ENCODE peak calls at places on chromosome 11, in four cellular contexts. L is HCT116, X is H1, F is K562. H is an unnamed sample.
A peak's percentile ranks its signal among the peaks of the same experiment; 100 is the strongest.

GRCh38 chr11:17917556-17917955 is 95.3 kb downstream of the SERGEF start:
- DNase-seq in L (no peak), X (no peak), F (no peak), H (no peak)

GRCh38 chr11:125514336-125515101 is 18.5 kb upstream of the FEZ1 start:
- DNase-seq in L (no peak), X (no peak), F (no peak), H (no peak)

GRCh38 chr11:6531267-6531752 is 34.2 kb downstream of the DNHD1 start:
- DNase-seq in L (peak; percentile 45), X (no peak), F (peak; percentile 66), H (peak; percentile 31)

GRCh38 chr11:67539588-67539987 is 16.3 kb upstream of the CABP2 start:
- DNase-seq in L (no peak), X (no peak), F (peak; percentile 62), H (peak; percentile 25)

GRCh38 chr11:66022401-66023185 is 3.7 kb downstream of the CATSPER1 start:
- DNase-seq in L (no peak), X (peak; percentile 49), F (peak; percentile 87), H (peak; percentile 45)

GRCh38 chr11:86388198-86388597 is 13.5 kb downstream of the CCDC81 start:
- DNase-seq in L (no peak), X (no peak), F (no peak), H (no peak)

GRCh38 chr11:927871-928270 is 2.2 kb downstream of the AP2A2 start:
- DNase-seq in L (no peak), X (no peak), F (no peak), H (no peak)

GRCh38 chr11:121692236-121692635 is 239.5 kb upstream of the SORL1-AS1 start:
- DNase-seq in L (no peak), X (no peak), F (no peak), H (peak; percentile 84)

GRCh38 chr11:66316849-66317251 is at the start of gene CD248:
- DNase-seq in L (no peak), X (no peak), F (no peak), H (no peak)

GRCh38 chr11:27770576-27770975 is 70.3 kb upstream of the BDNF start:
- DNase-seq in L (peak; percentile 74), X (no peak), F (no peak), H (no peak)

GRCh38 chr11:93939084-93939780 is 81.9 kb upstream of the HEPHL1 start:
- DNase-seq in L (no peak), X (no peak), F (no peak), H (no peak)

GRCh38 chr11:76602431-76602861 is 68.1 kb downstream of the LRRC32 start:
- DNase-seq in L (no peak), X (no peak), F (no peak), H (no peak)

GRCh38 chr11:36403661-36404060 is 106.4 kb downstream of the TRAF6 start:
- DNase-seq in L (no peak), X (no peak), F (no peak), H (no peak)

GRCh38 chr11:101915811-101916291 is 471 bp downstream of the ANGPTL5 start:
- DNase-seq in L (no peak), X (no peak), F (no peak), H (no peak)

GRCh38 chr11:77530879-77531278 is 57.0 kb upstream of the PAK1 start:
- DNase-seq in L (no peak), X (no peak), F (no peak), H (no peak)

GRCh38 chr11:134499990-134500389 is 87.9 kb upstream of the B3GAT1 start:
- DNase-seq in L (no peak), X (no peak), F (no peak), H (no peak)

GRCh38 chr11:707817-708420 is 1.9 kb downstream of the EPS8L2 start:
- DNase-seq in L (no peak), X (no peak), F (no peak), H (peak; percentile 60)

GRCh38 chr11:86069408-86070086 is 663 bp upstream of the PICALM start:
- DNase-seq in L (peak; percentile 54), X (peak; percentile 17), F (peak; percentile 55), H (peak; percentile 76)

GRCh38 chr11:77322926-77323590 is 21.6 kb upstream of the GDPD4 start:
- DNase-seq in L (no peak), X (no peak), F (no peak), H (no peak)

GRCh38 chr11:60858731-60859464 is 3.1 kb upstream of the PTGDR2 start:
- DNase-seq in L (no peak), X (no peak), F (no peak), H (no peak)

GRCh38 chr11:35170503-35170902 is 31.5 kb downstream of the CD44 start:
- DNase-seq in L (no peak), X (no peak), F (no peak), H (no peak)

GRCh38 chr11:91790346-91790745 is 434.3 kb upstream of the FAT3 start:
- DNase-seq in L (no peak), X (no peak), F (peak; percentile 10), H (no peak)
- TF ChIP-seq FOSL1 in L (no peak), X (no peak), F (no peak), H (no peak)

GRCh38 chr11:108345767-108346166 is 121.6 kb downstream of the C11orf65 start:
- DNase-seq in L (no peak), X (no peak), F (no peak), H (no peak)

GRCh38 chr11:108341654-108342053 is 118.8 kb downstream of the ATM start:
- DNase-seq in L (no peak), X (no peak), F (no peak), H (no peak)

GRCh38 chr11:108343714-108344113 is 120.8 kb downstream of the ATM start:
- DNase-seq in L (no peak), X (no peak), F (no peak), H (no peak)

GRCh38 chr11:108338750-108339149 is 115.9 kb downstream of the ATM start:
- DNase-seq in L (no peak), X (no peak), F (no peak), H (no peak)

DNA sequence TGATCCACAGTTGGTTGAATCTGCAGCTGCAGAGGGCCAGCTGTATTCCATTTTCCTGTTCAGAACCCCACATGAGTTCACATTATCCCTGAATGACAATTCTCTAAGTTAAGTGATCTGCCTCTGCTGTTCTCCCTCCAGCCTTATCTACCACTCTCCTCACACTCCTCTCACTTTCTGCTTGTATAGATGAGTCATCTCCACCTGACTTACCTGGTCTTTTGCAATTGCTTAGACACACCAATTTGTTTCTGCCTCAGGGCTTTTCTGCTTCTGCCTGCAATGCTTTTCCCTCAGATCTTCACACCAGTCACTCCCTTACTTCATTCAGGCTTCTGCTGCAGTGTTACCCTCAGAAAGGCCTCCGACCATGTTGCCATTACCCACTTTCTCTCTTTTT is 118.1 kb downstream of the ATM start:
- DNase-seq in L (peak; percentile 55), X (peak; percentile 7), F (peak; percentile 39), H (peak; percentile 62)
- TF ChIP-seq FOSL1 in L (peak; percentile 86), X (no peak), F (peak; percentile 77), H (peak; percentile 80)

GRCh38 chr11:111840143-111840542 is 31.2 kb downstream of the ALG9 start:
- DNase-seq in L (no peak), X (no peak), F (no peak), H (peak; percentile 93)
- TF ChIP-seq FOSL1 in L (no peak), X (no peak), F (no peak), H (no peak)

GRCh38 chr11:105071060-105071732 is 26.1 kb upstream of the CARD16 start:
- DNase-seq in L (no peak), X (no peak), F (no peak), H (no peak)
- TF ChIP-seq FOSL1 in L (no peak), X (no peak), F (no peak), H (no peak)

GRCh38 chr11:68890490-68891231 is 13.0 kb downstream of the MRPL21 start:
- DNase-seq in L (no peak), X (no peak), F (no peak), H (no peak)
- TF ChIP-seq FOSL1 in L (no peak), X (no peak), F (no peak), H (no peak)